ENCODE peak calls at places on chromosomes 12 and 14, in nine cellular contexts. One of them, this sample, is unnamed.

GRCh38 chr12:7021956-7022355 is 3.7 kb upstream of the LPCAT3 start:
- DNase-seq in naive thymus-derived CD8-positive, alpha-beta T cell: no peak
- DNase-seq in fibroblast of pulmonary artery: no peak
- DNase-seq in iris pigment epithelial cell: no peak
- DNase-seq in ELF-1: no peak
- DNase-seq in sciatic nerve: no peak
- DNase-seq in stimulated activated CD8-positive, alpha-beta memory T cell treated with anti-CD3 and anti-CD28 coated beads, Interleukin-7, amount 100 ng/mL, for 1 hour: no peak
- DNase-seq in stimulated activated effector memory CD8-positive, alpha-beta T cell treated with anti-CD3 and anti-CD28 coated beads, Interleukin-12 subunit alpha, Interleukin-12 subunit beta, amount 100 ng/mL, for 72 hours: no peak
- DNase-seq in fibroblast of the aortic adventitia: peak
- DNase-seq in this sample: no peak

GRCh38 chr12:82124711-82125110 is 233.5 kb downstream of the CCDC59 start:
- DNase-seq in naive thymus-derived CD8-positive, alpha-beta T cell: no peak
- DNase-seq in fibroblast of pulmonary artery: no peak
- DNase-seq in iris pigment epithelial cell: peak
- DNase-seq in ELF-1: no peak
- DNase-seq in sciatic nerve: no peak
- DNase-seq in stimulated activated CD8-positive, alpha-beta memory T cell treated with anti-CD3 and anti-CD28 coated beads, Interleukin-7, amount 100 ng/mL, for 1 hour: no peak
- DNase-seq in stimulated activated effector memory CD8-positive, alpha-beta T cell treated with anti-CD3 and anti-CD28 coated beads, Interleukin-12 subunit alpha, Interleukin-12 subunit beta, amount 100 ng/mL, for 72 hours: no peak
- DNase-seq in fibroblast of the aortic adventitia: peak
- DNase-seq in this sample: no peak

GRCh38 chr12:108720757-108721514 is 10.4 kb downstream of the CORO1C start:
- DNase-seq in naive thymus-derived CD8-positive, alpha-beta T cell: no peak
- DNase-seq in fibroblast of pulmonary artery: peak
- DNase-seq in iris pigment epithelial cell: peak
- DNase-seq in ELF-1: peak
- DNase-seq in sciatic nerve: no peak
- DNase-seq in stimulated activated CD8-positive, alpha-beta memory T cell treated with anti-CD3 and anti-CD28 coated beads, Interleukin-7, amount 100 ng/mL, for 1 hour: no peak
- DNase-seq in stimulated activated effector memory CD8-positive, alpha-beta T cell treated with anti-CD3 and anti-CD28 coated beads, Interleukin-12 subunit alpha, Interleukin-12 subunit beta, amount 100 ng/mL, for 72 hours: no peak
- DNase-seq in fibroblast of the aortic adventitia: peak
- DNase-seq in this sample: no peak

GRCh38 chr12:121992059-121992879 is 29.4 kb upstream of the BCL7A start:
- DNase-seq in naive thymus-derived CD8-positive, alpha-beta T cell: peak
- DNase-seq in fibroblast of pulmonary artery: peak
- DNase-seq in iris pigment epithelial cell: peak
- DNase-seq in ELF-1: no peak
- DNase-seq in sciatic nerve: no peak
- DNase-seq in stimulated activated CD8-positive, alpha-beta memory T cell treated with anti-CD3 and anti-CD28 coated beads, Interleukin-7, amount 100 ng/mL, for 1 hour: no peak
- DNase-seq in stimulated activated effector memory CD8-positive, alpha-beta T cell treated with anti-CD3 and anti-CD28 coated beads, Interleukin-12 subunit alpha, Interleukin-12 subunit beta, amount 100 ng/mL, for 72 hours: peak
- DNase-seq in fibroblast of the aortic adventitia: peak
- DNase-seq in this sample: peak

GRCh38 chr12:356276-356988 is 32.7 kb downstream of the KDM5A start:
- DNase-seq in naive thymus-derived CD8-positive, alpha-beta T cell: no peak
- DNase-seq in fibroblast of pulmonary artery: peak
- DNase-seq in iris pigment epithelial cell: peak
- DNase-seq in ELF-1: no peak
- DNase-seq in sciatic nerve: no peak
- DNase-seq in stimulated activated CD8-positive, alpha-beta memory T cell treated with anti-CD3 and anti-CD28 coated beads, Interleukin-7, amount 100 ng/mL, for 1 hour: no peak
- DNase-seq in stimulated activated effector memory CD8-positive, alpha-beta T cell treated with anti-CD3 and anti-CD28 coated beads, Interleukin-12 subunit alpha, Interleukin-12 subunit beta, amount 100 ng/mL, for 72 hours: no peak
- DNase-seq in fibroblast of the aortic adventitia: peak
- DNase-seq in this sample: no peak

GRCh38 chr12:130014485-130014807 is 110.6 kb upstream of the TMEM132D start:
- DNase-seq in naive thymus-derived CD8-positive, alpha-beta T cell: no peak
- DNase-seq in fibroblast of pulmonary artery: no peak
- DNase-seq in iris pigment epithelial cell: no peak
- DNase-seq in ELF-1: peak
- DNase-seq in sciatic nerve: no peak
- DNase-seq in stimulated activated CD8-positive, alpha-beta memory T cell treated with anti-CD3 and anti-CD28 coated beads, Interleukin-7, amount 100 ng/mL, for 1 hour: no peak
- DNase-seq in stimulated activated effector memory CD8-positive, alpha-beta T cell treated with anti-CD3 and anti-CD28 coated beads, Interleukin-12 subunit alpha, Interleukin-12 subunit beta, amount 100 ng/mL, for 72 hours: no peak
- DNase-seq in fibroblast of the aortic adventitia: no peak
- DNase-seq in this sample: no peak

GRCh38 chr12:123149088-123149827 is 1.6 kb downstream of the PITPNM2 start:
- DNase-seq in naive thymus-derived CD8-positive, alpha-beta T cell: no peak
- DNase-seq in fibroblast of pulmonary artery: peak
- DNase-seq in iris pigment epithelial cell: no peak
- DNase-seq in ELF-1: no peak
- DNase-seq in sciatic nerve: no peak
- DNase-seq in stimulated activated CD8-positive, alpha-beta memory T cell treated with anti-CD3 and anti-CD28 coated beads, Interleukin-7, amount 100 ng/mL, for 1 hour: no peak
- DNase-seq in stimulated activated effector memory CD8-positive, alpha-beta T cell treated with anti-CD3 and anti-CD28 coated beads, Interleukin-12 subunit alpha, Interleukin-12 subunit beta, amount 100 ng/mL, for 72 hours: no peak
- DNase-seq in fibroblast of the aortic adventitia: peak
- DNase-seq in this sample: no peak

GRCh38 chr12:254039-254438 is 8.6 kb downstream of the SLC6A13 start:
- DNase-seq in naive thymus-derived CD8-positive, alpha-beta T cell: no peak
- DNase-seq in fibroblast of pulmonary artery: no peak
- DNase-seq in iris pigment epithelial cell: no peak
- DNase-seq in ELF-1: peak
- DNase-seq in sciatic nerve: no peak
- DNase-seq in stimulated activated CD8-positive, alpha-beta memory T cell treated with anti-CD3 and anti-CD28 coated beads, Interleukin-7, amount 100 ng/mL, for 1 hour: no peak
- DNase-seq in stimulated activated effector memory CD8-positive, alpha-beta T cell treated with anti-CD3 and anti-CD28 coated beads, Interleukin-12 subunit alpha, Interleukin-12 subunit beta, amount 100 ng/mL, for 72 hours: no peak
- DNase-seq in fibroblast of the aortic adventitia: no peak
- DNase-seq in this sample: no peak

GRCh38 chr12:120466560-120467315 is 2.8 kb downstream of the SRSF9 start:
- DNase-seq in naive thymus-derived CD8-positive, alpha-beta T cell: peak
- DNase-seq in fibroblast of pulmonary artery: peak
- DNase-seq in iris pigment epithelial cell: peak
- DNase-seq in ELF-1: peak
- DNase-seq in sciatic nerve: no peak
- DNase-seq in stimulated activated CD8-positive, alpha-beta memory T cell treated with anti-CD3 and anti-CD28 coated beads, Interleukin-7, amount 100 ng/mL, for 1 hour: no peak
- DNase-seq in stimulated activated effector memory CD8-positive, alpha-beta T cell treated with anti-CD3 and anti-CD28 coated beads, Interleukin-12 subunit alpha, Interleukin-12 subunit beta, amount 100 ng/mL, for 72 hours: peak
- DNase-seq in fibroblast of the aortic adventitia: peak
- DNase-seq in this sample: no peak

GRCh38 chr12:34390846-34391700 is 368.8 kb downstream of the ALG10 start:
- DNase-seq in naive thymus-derived CD8-positive, alpha-beta T cell: no peak
- DNase-seq in fibroblast of pulmonary artery: no peak
- DNase-seq in iris pigment epithelial cell: no peak
- DNase-seq in ELF-1: no peak
- DNase-seq in sciatic nerve: peak
- DNase-seq in stimulated activated CD8-positive, alpha-beta memory T cell treated with anti-CD3 and anti-CD28 coated beads, Interleukin-7, amount 100 ng/mL, for 1 hour: no peak
- DNase-seq in stimulated activated effector memory CD8-positive, alpha-beta T cell treated with anti-CD3 and anti-CD28 coated beads, Interleukin-12 subunit alpha, Interleukin-12 subunit beta, amount 100 ng/mL, for 72 hours: no peak
- DNase-seq in fibroblast of the aortic adventitia: no peak
- DNase-seq in this sample: no peak

GRCh38 chr14:37422319-37422718 is 172.7 kb downstream of the FOXA1 start:
- DNase-seq in naive thymus-derived CD8-positive, alpha-beta T cell: no peak
- DNase-seq in fibroblast of pulmonary artery: no peak
- DNase-seq in iris pigment epithelial cell: no peak
- DNase-seq in ELF-1: no peak
- DNase-seq in sciatic nerve: no peak
- DNase-seq in stimulated activated CD8-positive, alpha-beta memory T cell treated with anti-CD3 and anti-CD28 coated beads, Interleukin-7, amount 100 ng/mL, for 1 hour: no peak
- DNase-seq in stimulated activated effector memory CD8-positive, alpha-beta T cell treated with anti-CD3 and anti-CD28 coated beads, Interleukin-12 subunit alpha, Interleukin-12 subunit beta, amount 100 ng/mL, for 72 hours: no peak
- DNase-seq in fibroblast of the aortic adventitia: no peak
- DNase-seq in this sample: no peak

GRCh38 chr14:96978525-96979272 is 181.5 kb downstream of the VRK1 start:
- DNase-seq in naive thymus-derived CD8-positive, alpha-beta T cell: no peak
- DNase-seq in fibroblast of pulmonary artery: no peak
- DNase-seq in iris pigment epithelial cell: no peak
- DNase-seq in ELF-1: no peak
- DNase-seq in sciatic nerve: no peak
- DNase-seq in stimulated activated CD8-positive, alpha-beta memory T cell treated with anti-CD3 and anti-CD28 coated beads, Interleukin-7, amount 100 ng/mL, for 1 hour: no peak
- DNase-seq in stimulated activated effector memory CD8-positive, alpha-beta T cell treated with anti-CD3 and anti-CD28 coated beads, Interleukin-12 subunit alpha, Interleukin-12 subunit beta, amount 100 ng/mL, for 72 hours: no peak
- DNase-seq in fibroblast of the aortic adventitia: no peak
- DNase-seq in this sample: no peak

GRCh38 chr12:22538336-22538735 is 6.0 kb downstream of the C2CD5 start:
- DNase-seq in naive thymus-derived CD8-positive, alpha-beta T cell: no peak
- DNase-seq in fibroblast of pulmonary artery: no peak
- DNase-seq in iris pigment epithelial cell: peak
- DNase-seq in ELF-1: no peak
- DNase-seq in sciatic nerve: no peak
- DNase-seq in stimulated activated CD8-positive, alpha-beta memory T cell treated with anti-CD3 and anti-CD28 coated beads, Interleukin-7, amount 100 ng/mL, for 1 hour: no peak
- DNase-seq in stimulated activated effector memory CD8-positive, alpha-beta T cell treated with anti-CD3 and anti-CD28 coated beads, Interleukin-12 subunit alpha, Interleukin-12 subunit beta, amount 100 ng/mL, for 72 hours: no peak
- DNase-seq in fibroblast of the aortic adventitia: no peak
- DNase-seq in this sample: no peak

GRCh38 chr14:37824936-37825698 is 229.7 kb downstream of the TTC6 start:
- DNase-seq in naive thymus-derived CD8-positive, alpha-beta T cell: no peak
- DNase-seq in fibroblast of pulmonary artery: peak
- DNase-seq in iris pigment epithelial cell: peak
- DNase-seq in ELF-1: no peak
- DNase-seq in sciatic nerve: no peak
- DNase-seq in stimulated activated CD8-positive, alpha-beta memory T cell treated with anti-CD3 and anti-CD28 coated beads, Interleukin-7, amount 100 ng/mL, for 1 hour: no peak
- DNase-seq in stimulated activated effector memory CD8-positive, alpha-beta T cell treated with anti-CD3 and anti-CD28 coated beads, Interleukin-12 subunit alpha, Interleukin-12 subunit beta, amount 100 ng/mL, for 72 hours: no peak
- DNase-seq in fibroblast of the aortic adventitia: no peak
- DNase-seq in this sample: no peak

GRCh38 chr14:102362084-102362483 is 606 bp downstream of the CINP start:
- DNase-seq in naive thymus-derived CD8-positive, alpha-beta T cell: no peak
- DNase-seq in fibroblast of pulmonary artery: peak
- DNase-seq in iris pigment epithelial cell: peak
- DNase-seq in ELF-1: no peak
- DNase-seq in sciatic nerve: no peak
- DNase-seq in stimulated activated CD8-positive, alpha-beta memory T cell treated with anti-CD3 and anti-CD28 coated beads, Interleukin-7, amount 100 ng/mL, for 1 hour: no peak
- DNase-seq in stimulated activated effector memory CD8-positive, alpha-beta T cell treated with anti-CD3 and anti-CD28 coated beads, Interleukin-12 subunit alpha, Interleukin-12 subunit beta, amount 100 ng/mL, for 72 hours: peak
- DNase-seq in fibroblast of the aortic adventitia: peak
- DNase-seq in this sample: no peak

GRCh38 chr12:91608562-91608961 is 425.9 kb upstream of the DCN start:
- DNase-seq in naive thymus-derived CD8-positive, alpha-beta T cell: no peak
- DNase-seq in fibroblast of pulmonary artery: no peak
- DNase-seq in iris pigment epithelial cell: peak
- DNase-seq in ELF-1: no peak
- DNase-seq in sciatic nerve: no peak
- DNase-seq in stimulated activated CD8-positive, alpha-beta memory T cell treated with anti-CD3 and anti-CD28 coated beads, Interleukin-7, amount 100 ng/mL, for 1 hour: no peak
- DNase-seq in stimulated activated effector memory CD8-positive, alpha-beta T cell treated with anti-CD3 and anti-CD28 coated beads, Interleukin-12 subunit alpha, Interleukin-12 subunit beta, amount 100 ng/mL, for 72 hours: no peak
- DNase-seq in fibroblast of the aortic adventitia: no peak
- DNase-seq in this sample: no peak

GRCh38 chr14:104639889-104640548 is 35.4 kb upstream of the TMEM179 start:
- DNase-seq in naive thymus-derived CD8-positive, alpha-beta T cell: peak
- DNase-seq in fibroblast of pulmonary artery: peak
- DNase-seq in iris pigment epithelial cell: peak
- DNase-seq in ELF-1: peak
- DNase-seq in sciatic nerve: no peak
- DNase-seq in stimulated activated CD8-positive, alpha-beta memory T cell treated with anti-CD3 and anti-CD28 coated beads, Interleukin-7, amount 100 ng/mL, for 1 hour: no peak
- DNase-seq in stimulated activated effector memory CD8-positive, alpha-beta T cell treated with anti-CD3 and anti-CD28 coated beads, Interleukin-12 subunit alpha, Interleukin-12 subunit beta, amount 100 ng/mL, for 72 hours: peak
- DNase-seq in fibroblast of the aortic adventitia: peak
- DNase-seq in this sample: no peak

GRCh38 chr14:102930138-102930752 is 7.8 kb downstream of the AMN start:
- DNase-seq in naive thymus-derived CD8-positive, alpha-beta T cell: no peak
- DNase-seq in fibroblast of pulmonary artery: no peak
- DNase-seq in iris pigment epithelial cell: no peak
- DNase-seq in ELF-1: no peak
- DNase-seq in sciatic nerve: no peak
- DNase-seq in stimulated activated CD8-positive, alpha-beta memory T cell treated with anti-CD3 and anti-CD28 coated beads, Interleukin-7, amount 100 ng/mL, for 1 hour: no peak
- DNase-seq in stimulated activated effector memory CD8-positive, alpha-beta T cell treated with anti-CD3 and anti-CD28 coated beads, Interleukin-12 subunit alpha, Interleukin-12 subunit beta, amount 100 ng/mL, for 72 hours: no peak
- DNase-seq in fibroblast of the aortic adventitia: no peak
- DNase-seq in this sample: no peak

GRCh38 chr14:20818861-20819260 is 16.2 kb upstream of the RNASE1 start:
- DNase-seq in naive thymus-derived CD8-positive, alpha-beta T cell: no peak
- DNase-seq in fibroblast of pulmonary artery: no peak
- DNase-seq in iris pigment epithelial cell: peak
- DNase-seq in ELF-1: no peak
- DNase-seq in sciatic nerve: no peak
- DNase-seq in stimulated activated CD8-positive, alpha-beta memory T cell treated with anti-CD3 and anti-CD28 coated beads, Interleukin-7, amount 100 ng/mL, for 1 hour: no peak
- DNase-seq in stimulated activated effector memory CD8-positive, alpha-beta T cell treated with anti-CD3 and anti-CD28 coated beads, Interleukin-12 subunit alpha, Interleukin-12 subunit beta, amount 100 ng/mL, for 72 hours: no peak
- DNase-seq in fibroblast of the aortic adventitia: no peak
- DNase-seq in this sample: no peak

GRCh38 chr14:71130491-71131179 is 223.4 kb downstream of the PCNX1 start:
- DNase-seq in naive thymus-derived CD8-positive, alpha-beta T cell: no peak
- DNase-seq in fibroblast of pulmonary artery: peak
- DNase-seq in iris pigment epithelial cell: peak
- DNase-seq in ELF-1: peak
- DNase-seq in sciatic nerve: no peak
- DNase-seq in stimulated activated CD8-positive, alpha-beta memory T cell treated with anti-CD3 and anti-CD28 coated beads, Interleukin-7, amount 100 ng/mL, for 1 hour: no peak
- DNase-seq in stimulated activated effector memory CD8-positive, alpha-beta T cell treated with anti-CD3 and anti-CD28 coated beads, Interleukin-12 subunit alpha, Interleukin-12 subunit beta, amount 100 ng/mL, for 72 hours: peak
- DNase-seq in fibroblast of the aortic adventitia: peak
- DNase-seq in this sample: no peak

GRCh38 chr14:94066089-94066676 is 14.8 kb downstream of the DDX24 start:
- DNase-seq in naive thymus-derived CD8-positive, alpha-beta T cell: no peak
- DNase-seq in fibroblast of pulmonary artery: no peak
- DNase-seq in iris pigment epithelial cell: no peak
- DNase-seq in ELF-1: no peak
- DNase-seq in sciatic nerve: no peak
- DNase-seq in stimulated activated CD8-positive, alpha-beta memory T cell treated with anti-CD3 and anti-CD28 coated beads, Interleukin-7, amount 100 ng/mL, for 1 hour: no peak
- DNase-seq in stimulated activated effector memory CD8-positive, alpha-beta T cell treated with anti-CD3 and anti-CD28 coated beads, Interleukin-12 subunit alpha, Interleukin-12 subunit beta, amount 100 ng/mL, for 72 hours: no peak
- DNase-seq in fibroblast of the aortic adventitia: no peak
- DNase-seq in this sample: no peak

GRCh38 chr14:91872011-91872476 is 4.7 kb upstream of the TC2N start:
- DNase-seq in naive thymus-derived CD8-positive, alpha-beta T cell: no peak
- DNase-seq in fibroblast of pulmonary artery: peak
- DNase-seq in iris pigment epithelial cell: peak
- DNase-seq in ELF-1: no peak
- DNase-seq in sciatic nerve: no peak
- DNase-seq in stimulated activated CD8-positive, alpha-beta memory T cell treated with anti-CD3 and anti-CD28 coated beads, Interleukin-7, amount 100 ng/mL, for 1 hour: no peak
- DNase-seq in stimulated activated effector memory CD8-positive, alpha-beta T cell treated with anti-CD3 and anti-CD28 coated beads, Interleukin-12 subunit alpha, Interleukin-12 subunit beta, amount 100 ng/mL, for 72 hours: peak
- DNase-seq in fibroblast of the aortic adventitia: peak
- DNase-seq in this sample: peak

GRCh38 chr12:47397664-47398281 is 308.1 kb downstream of the RPAP3 start:
- DNase-seq in naive thymus-derived CD8-positive, alpha-beta T cell: peak
- DNase-seq in fibroblast of pulmonary artery: peak
- DNase-seq in iris pigment epithelial cell: peak
- DNase-seq in ELF-1: peak
- DNase-seq in sciatic nerve: no peak
- DNase-seq in stimulated activated CD8-positive, alpha-beta memory T cell treated with anti-CD3 and anti-CD28 coated beads, Interleukin-7, amount 100 ng/mL, for 1 hour: no peak
- DNase-seq in stimulated activated effector memory CD8-positive, alpha-beta T cell treated with anti-CD3 and anti-CD28 coated beads, Interleukin-12 subunit alpha, Interleukin-12 subunit beta, amount 100 ng/mL, for 72 hours: peak
- DNase-seq in fibroblast of the aortic adventitia: peak
- DNase-seq in this sample: no peak

This sample was measured in SIG-M5.